ENCODE peak calls at places on chromosomes 13 and 19, in six cellular contexts. N is astrocyte of the cerebellum, V is foreskin fibroblast, Q is pancreas, U is cardiac fibroblast, T is fibroblast of the aortic adventitia. Y is an unnamed sample.

GRCh38 chr19:48244289-48244688 is 11.4 kb downstream of the CARD8 start:
- DNase-seq in N (no peak), V (no peak), Q (no peak), U (peak), T (no peak), Y (no peak)

GRCh38 chr13:26300140-26300539 is 46.2 kb downstream of the CDK8 start:
- DNase-seq in N (peak), V (peak), Q (no peak), U (peak), T (peak), Y (peak)

GRCh38 chr19:46614114-46614701 is 10.7 kb downstream of the PTGIR start:
- DNase-seq in N (peak), V (peak), Q (peak), U (peak), T (peak), Y (peak)

GRCh38 chr13:51590966-51591627 is 6.8 kb downstream of the WDFY2 start:
- DNase-seq in N (no peak), V (peak), Q (peak), U (peak), T (peak), Y (peak)

GRCh38 chr19:5147971-5148793 is 179.3 kb downstream of the KDM4B start:
- DNase-seq in N (no peak), V (no peak), Q (no peak), U (no peak), T (peak), Y (peak)

GRCh38 chr13:65787087-65787486 is 1443.0 kb downstream of the PCDH9 start:
- DNase-seq in N (no peak), V (no peak), Q (no peak), U (peak), T (peak), Y (peak)

GRCh38 chr13:102039264-102039663 is 362.6 kb downstream of the FGF14 start:
- DNase-seq in N (no peak), V (no peak), Q (no peak), U (no peak), T (no peak), Y (no peak)

GRCh38 chr13:20043207-20043925 is 84.8 kb downstream of the ZMYM2 start:
- DNase-seq in N (no peak), V (no peak), Q (no peak), U (no peak), T (no peak), Y (no peak)

GRCh38 chr13:113404723-113405471 is 41.0 kb upstream of the GRTP1 start:
- DNase-seq in N (no peak), V (no peak), Q (no peak), U (no peak), T (no peak), Y (no peak)

GRCh38 chr13:58247080-58247479 is 615.5 kb downstream of the PCDH17 start:
- DNase-seq in N (no peak), V (no peak), Q (no peak), U (no peak), T (no peak), Y (no peak)

DNA sequence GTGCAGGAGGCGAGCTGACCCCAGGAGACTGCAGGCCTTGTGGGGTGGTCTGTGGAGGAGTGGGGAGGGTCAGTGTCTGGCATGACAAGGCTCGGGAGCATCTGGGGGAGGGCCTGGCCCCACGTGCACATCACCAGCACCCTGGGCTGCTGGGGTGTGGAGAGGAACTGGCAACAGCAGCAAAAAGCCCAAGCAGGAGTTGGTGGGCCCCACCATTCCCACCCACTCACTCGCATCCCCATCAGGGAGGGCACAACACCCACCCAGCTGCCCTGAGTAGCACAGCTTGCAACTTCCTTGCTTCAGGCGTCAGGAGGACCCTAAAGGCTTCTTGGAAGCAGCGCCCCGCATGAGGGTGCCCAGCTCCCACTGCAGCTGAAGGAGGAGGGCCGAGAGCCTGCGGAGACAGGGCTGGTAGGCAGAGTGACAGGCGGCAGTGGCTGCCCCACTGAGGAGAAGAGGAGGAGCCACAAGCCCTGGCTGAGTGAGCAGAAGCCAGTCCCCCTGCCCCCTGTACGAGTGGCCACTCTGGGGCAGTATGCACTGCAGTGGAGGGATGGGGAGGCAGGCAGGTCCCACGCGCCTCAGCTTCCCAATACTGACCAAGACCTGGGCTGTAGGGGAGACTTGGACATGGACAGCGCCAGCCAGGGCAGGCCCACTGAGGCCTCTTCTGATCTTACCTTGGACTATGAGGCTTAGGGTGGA is 26.5 kb downstream of the ELL start:
- DNase-seq in N (no peak), V (no peak), Q (no peak), U (no peak), T (no peak), Y (no peak)
- TF ChIP-seq CTCF in N (no peak), V (no peak), Q (no peak), U (no peak), T (no peak), Y (no peak)

DNA sequence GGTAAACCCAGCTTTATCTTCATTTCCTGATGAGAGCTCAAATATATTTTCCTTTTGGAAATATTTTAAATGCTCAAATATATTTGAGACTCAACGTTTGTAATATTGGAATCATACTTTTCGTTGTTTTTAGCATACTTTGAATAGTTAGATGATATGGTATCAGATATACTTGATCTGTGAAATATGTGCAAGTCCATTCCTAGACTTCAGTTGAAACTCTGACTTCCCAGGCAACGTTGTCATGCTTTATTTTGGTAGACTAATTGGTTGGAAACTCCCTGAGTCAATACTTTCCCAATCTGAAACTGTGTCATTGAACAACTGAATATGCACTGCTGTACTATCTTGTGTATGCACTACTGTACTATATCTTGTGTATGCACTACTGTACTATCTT is 378.5 kb downstream of the MYO16 start:
- DNase-seq in N (no peak), V (no peak), Q (no peak), U (no peak), T (no peak), Y (no peak)
- H3K4me3 ChIP-seq in N (no peak), V (no peak), Q (no peak), U (no peak), T (no peak), Y (no peak)

GRCh38 chr19:56821209-56821608 is 19.3 kb downstream of the PEG3 start:
- DNase-seq in N (no peak), V (no peak), Q (no peak), U (no peak), T (no peak), Y (no peak)
- TF ChIP-seq CTCF in N (no peak), V (no peak), Q (no peak), U (no peak), T (no peak), Y (no peak)

GRCh38 chr19:49680473-49681351 is 3.6 kb downstream of the PRMT1 start:
- DNase-seq in N (peak), V (peak), Q (peak), U (peak), T (peak), Y (peak)
- H3K4me3 ChIP-seq in N (peak), V (peak), Q (no peak), U (no peak), T (peak), Y (peak)

GRCh38 chr19:40804783-40805242 is 5.8 kb downstream of the EGLN2 start:
- DNase-seq in N (no peak), V (no peak), Q (no peak), U (no peak), T (no peak), Y (no peak)
- TF ChIP-seq CTCF in N (peak), V (no peak), Q (no peak), U (peak), T (no peak), Y (peak)